ENCODE peak calls at places on chromosomes 4 and X, in four cellular contexts. N is right lobe of liver, Z is mesendoderm, H is dorsolateral prefrontal cortex. A is an unnamed sample.

GRCh38 chr4:11746734-11747133 is 318.0 kb upstream of the HS3ST1 start:
- DNase-seq in N (no peak), Z (no peak), H (no peak), A (no peak)

GRCh38 chr4:105520819-105521790 is 31.3 kb upstream of the ARHGEF38 start:
- DNase-seq in N (no peak), Z (peak; percentile 61), H (no peak), A (peak; percentile 23)

GRCh38 chr4:54731552-54731951 is 73.8 kb downstream of the KIT start:
- DNase-seq in N (no peak), Z (no peak), H (no peak), A (no peak)

GRCh38 chrX:18707442-18708049 is at the start of gene PPEF1:
- DNase-seq in N (no peak), Z (no peak), H (no peak), A (no peak)

GRCh38 chr4:972651-973424 is 531 bp downstream of the DGKQ start:
- DNase-seq in N (peak; percentile 52), Z (no peak), H (no peak), A (peak; percentile 49)

GRCh38 chrX:84362184-84362838 is 139.9 kb downstream of the HDX start:
- DNase-seq in N (no peak), Z (no peak), H (no peak), A (no peak)

GRCh38 chr4:138163171-138163570 is 79.0 kb downstream of the SLC7A11 start:
- DNase-seq in N (no peak), Z (no peak), H (no peak), A (no peak)

GRCh38 chrX:41808042-41808441 is 84.1 kb downstream of the GPR82 start:
- DNase-seq in N (no peak), Z (no peak), H (no peak), A (no peak)

GRCh38 chrX:133645251-133645650 is 230.0 kb upstream of the GPC4 start:
- DNase-seq in N (no peak), Z (no peak), H (no peak), A (no peak)

GRCh38 chr4:101400096-101400495 is 52.8 kb upstream of the PPP3CA start:
- DNase-seq in N (no peak), Z (no peak), H (no peak), A (no peak)

GRCh38 chrX:16186380-16187007 is 19.2 kb downstream of the MAGEB17 start:
- DNase-seq in N (no peak), Z (peak; percentile 67), H (no peak), A (no peak)

GRCh38 chr4:41258783-41259182 is 2.1 kb downstream of the UCHL1 start:
- DNase-seq in N (no peak), Z (peak; percentile 88), H (peak; percentile 59), A (no peak)

GRCh38 chrX:37765507-37765906 is 14.4 kb upstream of the CYBB start:
- DNase-seq in N (no peak), Z (no peak), H (no peak), A (no peak)

GRCh38 chr4:183541081-183542045 is 36.5 kb downstream of the ING2 start:
- DNase-seq in N (no peak), Z (peak; percentile 91), H (no peak), A (peak; percentile 19)

GRCh38 chrX:13733506-13733905 is 914 bp downstream of the TRAPPC2 start:
- DNase-seq in N (no peak), Z (no peak), H (no peak), A (no peak)
- H3K27ac ChIP-seq in N (peak overlapping the region; percentile 82), Z (no peak overlapping the region), H (no peak overlapping the region), A (no peak overlapping the region)

GRCh38 chr4:88276952-88277710 is 7.2 kb downstream of the PPM1K start:
- DNase-seq in N (no peak), Z (peak; percentile 81), H (no peak), A (no peak)

GRCh38 chr4:88280228-88280795 is 4.0 kb downstream of the PPM1K start:
- DNase-seq in N (no peak), Z (no peak), H (no peak), A (no peak)

GRCh38 chr4:88275516-88275915 is 8.8 kb downstream of the PPM1K start:
- DNase-seq in N (no peak), Z (no peak), H (no peak), A (no peak)

GRCh38 chr4:88277711-88278025 is 6.7 kb downstream of the PPM1K start:
- DNase-seq in N (no peak), Z (no peak), H (no peak), A (no peak)

DNA sequence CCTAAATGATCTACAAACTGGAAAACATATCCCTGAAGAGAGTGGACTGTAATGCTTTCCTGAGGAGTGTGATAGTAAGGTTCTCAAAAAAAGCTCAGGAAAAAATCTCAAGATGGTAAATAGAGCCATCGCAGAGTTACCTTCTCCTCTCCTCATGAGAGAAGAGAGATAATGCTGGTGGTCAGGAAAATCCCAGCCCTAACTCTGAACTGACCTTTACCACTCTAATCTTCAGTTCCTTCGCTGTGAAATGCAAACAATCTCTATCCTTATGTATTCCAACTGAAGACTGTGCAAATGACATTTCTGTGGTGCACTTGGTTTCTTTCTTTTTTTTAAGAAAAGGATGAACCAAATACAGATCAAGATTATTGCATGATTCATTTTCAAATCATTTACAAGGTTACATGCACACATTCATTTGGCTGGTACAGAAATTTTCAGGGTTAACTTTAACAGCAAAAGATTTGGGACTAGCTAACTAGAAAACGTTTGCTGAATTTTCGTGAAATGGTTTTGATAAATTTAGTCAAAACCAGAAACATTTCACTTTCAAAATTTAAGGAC is 8.3 kb downstream of the PPM1K start:
- DNase-seq in N (no peak), Z (no peak), H (no peak), A (no peak)
- H3K27ac ChIP-seq in N (no peak overlapping the region), Z (no peak overlapping the region), H (no peak overlapping the region), A (no peak overlapping the region)

GRCh38 chr4:82661601-82662000 is 99.8 kb upstream of the TMEM150C start:
- DNase-seq in N (no peak), Z (no peak), H (no peak), A (no peak)

GRCh38 chr4:82666970-82667665 is 105.3 kb upstream of the TMEM150C start:
- DNase-seq in N (no peak), Z (no peak), H (no peak), A (no peak)

DNA sequence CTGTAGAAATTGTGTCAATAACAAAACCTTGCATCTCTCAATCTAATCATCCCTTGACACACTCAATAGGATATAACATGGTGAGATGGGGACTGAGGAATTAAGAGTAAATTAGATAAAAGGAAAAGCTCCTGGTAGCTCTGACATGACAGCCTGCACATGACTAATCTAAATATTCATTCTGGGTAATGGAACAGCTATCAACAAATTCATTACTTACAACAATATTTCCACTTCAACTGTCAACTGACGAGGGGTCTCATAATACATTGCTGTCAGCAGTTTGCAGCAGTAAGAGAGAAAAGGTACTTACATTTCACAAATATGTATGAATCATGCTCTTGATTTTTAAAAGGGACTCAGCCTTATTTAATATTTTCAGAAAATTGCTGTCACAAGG is 99.4 kb upstream of the TMEM150C start:
- DNase-seq in N (no peak), Z (no peak), H (no peak), A (no peak)
- H3K27ac ChIP-seq in N (no peak overlapping the region), Z (no peak overlapping the region), H (no peak overlapping the region), A (no peak overlapping the region)

DNA sequence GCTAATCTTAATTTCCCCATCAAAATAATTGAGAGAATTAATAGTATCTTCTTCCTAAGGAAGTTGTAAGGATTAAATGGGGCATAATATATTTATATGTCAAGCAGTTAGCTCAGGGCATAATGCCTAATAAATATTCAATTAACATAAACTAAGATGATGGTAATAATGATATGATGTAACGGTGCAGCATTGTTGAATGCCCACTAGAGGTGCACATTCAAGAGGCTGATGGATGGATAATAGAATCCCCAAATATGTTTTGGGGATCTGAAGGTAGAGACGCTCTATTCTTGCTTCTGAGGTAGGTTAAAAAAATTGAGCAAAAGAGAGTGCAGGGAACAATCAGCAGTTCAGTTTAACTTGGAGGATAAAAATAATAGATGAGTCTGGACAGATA is 37.1 kb downstream of the ATOH1 start:
- DNase-seq in N (no peak), Z (no peak), H (no peak), A (no peak)
- H3K27ac ChIP-seq in N (no peak overlapping the region), Z (no peak overlapping the region), H (no peak overlapping the region), A (no peak overlapping the region)

GRCh38 chrX:97504435-97504834 is 620.7 kb downstream of the RPA4 start:
- DNase-seq in N (no peak), Z (no peak), H (no peak), A (no peak)
- H3K27ac ChIP-seq in N (no peak overlapping the region), Z (no peak overlapping the region), H (no peak overlapping the region), A (no peak overlapping the region)

GRCh38 chr4:77044458-77045124 is 31.2 kb downstream of the CCNI start:
- DNase-seq in N (no peak), Z (peak; percentile 32), H (no peak), A (no peak)
- H3K27ac ChIP-seq in N (peak overlapping the region; percentile 13), Z (no peak overlapping the region), H (no peak overlapping the region), A (no peak overlapping the region)

GRCh38 chr4:10119263-10119662 is 2.7 kb upstream of the WDR1 start:
- DNase-seq in N (no peak), Z (no peak), H (no peak), A (no peak)
- H3K27ac ChIP-seq in N (no peak overlapping the region), Z (no peak overlapping the region), H (no peak overlapping the region), A (no peak overlapping the region)